ENCODE peak calls at places on chromosomes 11 and 22, in four cellular contexts. V is stomach, P is spleen, X is GM23338. T is an unnamed sample.

GRCh38 chr11:123304828-123305530 is 109.9 kb upstream of the CLMP start:
- DNase-seq in V (no peak), P (no peak), X (peak; percentile 45), T (no peak)

GRCh38 chr11:107691003-107691402 is 20.9 kb downstream of the SLN start:
- DNase-seq in V (no peak), P (no peak), X (no peak), T (no peak)

GRCh38 chr22:44752285-44753188 is at the start of gene ARHGAP8:
- DNase-seq in V (peak; percentile 60), P (peak; percentile 75), X (peak; percentile 85), T (no peak)

GRCh38 chr11:61122761-61123160 is 20.5 kb downstream of the CD5 start:
- DNase-seq in V (no peak), P (no peak), X (no peak), T (peak; percentile 56)

GRCh38 chr22:22061085-22062077 is 78.8 kb upstream of the TOP3B start:
- DNase-seq in V (no peak), P (no peak), X (no peak), T (peak; percentile 78)

GRCh38 chr11:34809191-34810106 is 106.7 kb downstream of the APIP start:
- DNase-seq in V (no peak), P (no peak), X (no peak), T (no peak)

GRCh38 chr11:110311783-110312578 is 15.6 kb upstream of the RDX start:
- DNase-seq in V (no peak), P (no peak), X (no peak), T (no peak)

GRCh38 chr11:57498540-57498939 is 17.0 kb downstream of the SLC43A1 start:
- DNase-seq in V (no peak), P (no peak), X (no peak), T (no peak)

GRCh38 chr22:36362819-36363377 is 24.9 kb downstream of the MYH9 start:
- DNase-seq in V (no peak), P (no peak), X (no peak), T (no peak)

GRCh38 chr11:64264371-64264852 is 13.1 kb downstream of the PLCB3 start:
- DNase-seq in V (no peak), P (no peak), X (no peak), T (no peak)

GRCh38 chr22:44882226-44882905 is 127.4 kb downstream of the PHF21B start:
- DNase-seq in V (no peak), P (peak; percentile 37), X (peak; percentile 39), T (peak; percentile 30)

GRCh38 chr22:17922925-17923898 is 101.1 kb downstream of the MICAL3 start:
- DNase-seq in V (no peak), P (no peak), X (no peak), T (no peak)

GRCh38 chr22:30178180-30179126 is 68.1 kb downstream of the LIF start:
- DNase-seq in V (no peak), P (no peak), X (no peak), T (no peak)

GRCh38 chr11:6612008-6612815 is at the start of gene TAF10:
- DNase-seq in V (peak; percentile 98), P (peak; percentile 100), X (peak; percentile 96), T (peak; percentile 99)

GRCh38 chr22:48743601-48744282 is 1083.9 kb downstream of the BRD1 start:
- DNase-seq in V (peak; percentile 18), P (peak; percentile 61), X (no peak), T (peak; percentile 54)

GRCh38 chr11:87870081-87870480 is 305.2 kb downstream of the RAB38 start:
- DNase-seq in V (no peak), P (no peak), X (no peak), T (no peak)

GRCh38 chr11:358129-358805 is 11.0 kb upstream of the B4GALNT4 start:
- DNase-seq in V (no peak), P (peak; percentile 61), X (no peak), T (peak; percentile 69)

GRCh38 chr22:41848468-41848867 is 15.6 kb downstream of the SREBF2 start:
- DNase-seq in V (peak; percentile 70), P (peak; percentile 85), X (peak; percentile 44), T (peak; percentile 72)

GRCh38 chr11:554824-555499 is 5.6 kb downstream of the LMNTD2 start:
- DNase-seq in V (peak; percentile 78), P (peak; percentile 95), X (peak; percentile 96), T (no peak)

GRCh38 chr11:82842019-82842418 is 58.2 kb downstream of the PRCP start:
- DNase-seq in V (no peak), P (no peak), X (no peak), T (peak; percentile 68)

GRCh38 chr11:11512090-11512489 is 109.7 kb downstream of the GALNT18 start:
- DNase-seq in V (no peak), P (no peak), X (no peak), T (no peak)

GRCh38 chr11:56531856-56532255 is 11.2 kb downstream of the OR5M11 start:
- DNase-seq in V (no peak), P (no peak), X (no peak), T (no peak)

GRCh38 chr22:50144005-50144614 is 26.4 kb upstream of the PANX2 start:
- DNase-seq in V (no peak), P (no peak), X (no peak), T (no peak)

GRCh38 chr11:13009476-13009920 is 382 bp downstream of the RASSF10 start:
- DNase-seq in V (no peak), P (no peak), X (no peak), T (no peak)

GRCh38 chr11:11995601-11996000 is 12.8 kb downstream of the DKK3 start:
- DNase-seq in V (no peak), P (no peak), X (no peak), T (no peak)

GRCh38 chr11:86488553-86488952 is 113.9 kb downstream of the CCDC81 start:
- DNase-seq in V (no peak), P (no peak), X (no peak), T (no peak)

GRCh38 chr11:27497284-27497866 is 9.2 kb downstream of the LIN7C start:
- DNase-seq in V (no peak), P (no peak), X (peak; percentile 17), T (no peak)

GRCh38 chr11:119316729-119317591 is at the start of gene MCAM:
- DNase-seq in V (no peak), P (no peak), X (peak; percentile 66), T (peak; percentile 86)

GRCh38 chr11:724063-724732 is 18.2 kb downstream of the EPS8L2 start:
- DNase-seq in V (no peak), P (peak; percentile 81), X (peak; percentile 55), T (no peak)

DNA sequence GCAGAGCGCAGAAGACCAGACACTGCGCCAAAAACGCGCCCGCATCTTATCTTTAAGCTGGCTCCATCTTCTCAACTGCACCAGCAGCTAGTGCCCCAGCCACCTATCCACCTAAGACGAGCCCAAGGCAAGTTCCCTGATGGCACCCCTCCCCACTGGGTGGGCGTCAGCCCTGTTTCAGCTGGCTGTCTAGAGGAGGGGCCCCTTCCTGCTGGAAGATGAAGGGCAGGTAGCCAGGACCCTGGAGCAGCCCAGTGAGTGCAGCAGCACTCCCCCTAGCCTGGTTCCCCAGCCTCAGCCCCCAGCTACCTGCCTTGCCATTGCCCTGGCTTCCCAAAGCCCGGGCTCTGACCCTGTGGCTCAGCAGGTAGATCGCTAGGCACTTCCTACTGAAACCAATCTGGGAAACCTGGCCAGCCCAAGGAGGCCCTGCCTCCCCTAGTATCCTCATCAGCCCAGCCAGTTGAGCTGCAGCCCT is 28.3 kb downstream of the ARVCF start:
- DNase-seq in V (no peak), P (no peak), X (no peak), T (no peak)
- H3K27ac ChIP-seq in V (peak overlapping the region; percentile 29), P (peak overlapping the region; percentile 84), X (no peak overlapping the region), T (no peak overlapping the region)

GRCh38 chr11:130861902-130862552 is 54.3 kb downstream of the SNX19 start:
- DNase-seq in V (peak; percentile 95), P (peak; percentile 97), X (peak; percentile 97), T (peak; percentile 95)
- TF ChIP-seq POLR2AphosphoS5 in V (no peak), P (peak; percentile 75), X (no peak), T (no peak)

DNA sequence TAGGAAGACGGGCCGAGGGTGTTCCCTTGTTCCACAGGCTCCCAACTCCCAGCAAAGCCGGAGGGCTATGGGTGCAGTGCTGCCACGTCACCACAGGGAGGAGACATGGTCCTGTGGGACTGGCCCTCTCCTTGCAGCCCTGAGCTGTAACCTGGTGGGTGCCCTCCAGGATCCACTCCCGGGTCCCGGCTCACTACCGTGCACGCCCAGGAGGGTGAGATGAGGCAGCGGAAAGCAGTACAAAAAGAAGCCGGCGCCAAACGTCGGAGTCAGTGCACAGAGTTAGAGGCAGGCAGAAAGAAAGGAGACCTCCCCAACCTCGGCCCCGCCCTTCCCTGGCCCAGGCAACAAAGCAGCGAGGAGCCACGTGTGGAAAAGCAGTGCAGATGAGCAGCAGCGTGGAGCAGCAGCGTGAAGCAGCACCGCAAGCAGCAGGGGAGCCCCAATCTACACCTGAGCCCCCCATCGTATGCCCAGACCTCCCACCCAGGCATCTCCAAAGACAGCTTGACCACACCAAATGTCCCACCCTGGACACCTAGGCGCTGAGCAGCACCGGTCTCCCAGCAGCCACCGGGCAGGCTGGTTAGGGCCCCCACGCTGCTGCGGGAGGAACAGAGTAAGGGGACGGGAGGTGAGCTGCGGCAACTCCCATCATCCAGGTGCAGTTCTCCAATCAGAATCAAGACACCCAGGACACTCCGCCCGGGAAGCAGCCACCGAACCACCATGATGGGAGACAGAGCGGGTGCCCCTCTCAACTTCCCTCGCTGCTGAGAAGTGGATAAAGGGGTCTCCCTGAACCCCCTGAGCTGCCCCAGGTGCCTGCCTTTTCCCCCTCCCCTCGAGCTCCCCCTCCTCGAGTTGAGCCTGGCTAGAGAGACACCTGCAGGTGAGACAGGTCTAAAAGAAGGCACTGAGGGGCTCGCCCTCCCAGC is 28.8 kb downstream of the IGSF9B start:
- DNase-seq in V (peak; percentile 73), P (peak; percentile 83), X (peak; percentile 85), T (peak; percentile 87)
- H3K4me3 ChIP-seq in V (peak overlapping the region; percentile 26), P (peak overlapping the region; percentile 46), X (no peak overlapping the region), T (no peak overlapping the region)

GRCh38 chr11:94583885-94584500 is 16.8 kb downstream of the PIWIL4 start:
- DNase-seq in V (no peak), P (no peak), X (no peak), T (no peak)
- H3K27ac ChIP-seq in V (no peak overlapping the region), P (peak overlapping the region; percentile 76), X (no peak overlapping the region), T (no peak overlapping the region)

T was measured in sigmoid colon.